ENCODE peak calls at places on chromosome 2, in nine cellular contexts. S is brain microvascular endothelial cell; K is thoracic aorta; Z is heart right ventricle; Q is A549; G is caudate nucleus; L is spleen; W is CD8-positive, alpha-beta T cell; O is tibial artery. R is an unnamed sample.

GRCh38 chr2:147937744-147938349 is 82.7 kb downstream of the ORC4 start:
- DNase-seq in L (no peak), S (no peak), K (no peak), W (no peak), Z (no peak), G (no peak), Q (no peak), O (no peak), R (no peak)

GRCh38 chr2:227862741-227863588 is 8.5 kb upstream of the DAW1 start:
- DNase-seq in G (peak), S (peak), W (no peak), L (no peak), Q (peak), K (no peak), Z (no peak), O (peak), R (no peak)

GRCh38 chr2:64157792-64158191 is 13.6 kb upstream of the PELI1 start:
- DNase-seq in L (no peak), Q (no peak), Z (no peak), W (no peak), G (no peak), K (no peak), O (no peak), S (no peak), R (no peak)

GRCh38 chr2:169513926-169514325 is 4.4 kb downstream of the KLHL41 start:
- DNase-seq in O (no peak), G (no peak), Q (no peak), L (no peak), W (no peak), S (no peak), K (no peak), Z (peak), R (no peak)

GRCh38 chr2:167049659-167050058 is 161.4 kb downstream of the XIRP2 start:
- DNase-seq in K (no peak), S (no peak), G (no peak), O (no peak), Q (no peak), W (no peak), L (no peak), Z (no peak), R (no peak)

GRCh38 chr2:137208361-137208973 is 443.1 kb downstream of the THSD7B start:
- DNase-seq in K (no peak), G (no peak), O (no peak), S (peak), L (no peak), Z (no peak), Q (no peak), W (no peak), R (no peak)

GRCh38 chr2:232310189-232310588 is 68.4 kb upstream of the ALPP start:
- DNase-seq in K (no peak), L (no peak), G (peak), Q (no peak), W (peak), Z (no peak), S (no peak), O (no peak), R (no peak)

GRCh38 chr2:140454717-140455116 is 1674.5 kb upstream of the NXPH2 start:
- DNase-seq in W (no peak), S (peak), K (peak), Q (peak), O (no peak), L (no peak), G (peak), Z (no peak), R (no peak)

GRCh38 chr2:161484061-161484460 is 68.0 kb downstream of the TBR1 start:
- DNase-seq in K (no peak), G (no peak), L (no peak), O (no peak), Q (no peak), W (no peak), Z (no peak), S (no peak), R (no peak)

GRCh38 chr2:68040078-68040477 is 22.7 kb downstream of the C1D start:
- DNase-seq in Z (no peak), L (no peak), S (no peak), K (no peak), Q (no peak), W (no peak), G (no peak), O (no peak), R (no peak)

GRCh38 chr2:120310136-120310535 is 35.8 kb upstream of the INHBB start:
- DNase-seq in G (no peak), Q (no peak), Z (no peak), W (no peak), K (no peak), O (no peak), S (no peak), L (no peak), R (no peak)

GRCh38 chr2:9002637-9003365 is 683 bp downstream of the MBOAT2 start:
- DNase-seq in Z (peak), G (no peak), W (peak), L (peak), K (no peak), S (no peak), Q (no peak), O (no peak), R (no peak)

GRCh38 chr2:14408695-14409094 is 223.8 kb upstream of the LRATD1 start:
- DNase-seq in O (no peak), S (no peak), L (no peak), Z (no peak), G (no peak), K (no peak), W (no peak), Q (no peak), R (no peak)

GRCh38 chr2:239689410-239689809 is 288.6 kb upstream of the HDAC4 start:
- DNase-seq in K (no peak), W (no peak), S (no peak), Q (no peak), G (no peak), O (no peak), Z (no peak), L (no peak), R (no peak)

GRCh38 chr2:111185496-111186022 is 64.8 kb downstream of the BCL2L11 start:
- DNase-seq in L (no peak), Q (no peak), G (no peak), S (no peak), O (no peak), W (no peak), Z (peak), K (no peak), R (no peak)

GRCh38 chr2:138185827-138186226 is 221.6 kb downstream of the HNMT start:
- DNase-seq in W (no peak), S (no peak), G (no peak), Z (no peak), K (no peak), L (no peak), Q (no peak), O (no peak), R (no peak)

GRCh38 chr2:239394346-239394945 is 6.4 kb downstream of the HDAC4 start:
- DNase-seq in Z (no peak), S (no peak), K (no peak), W (no peak), G (no peak), O (no peak), L (peak), Q (no peak), R (no peak)

GRCh38 chr2:3661149-3661660 is 3.2 kb downstream of the ALLC start:
- DNase-seq in W (no peak), K (no peak), G (no peak), L (peak), O (peak), Z (no peak), Q (no peak), S (no peak), R (no peak)

GRCh38 chr2:221948076-221948475 is 350.7 kb downstream of the PAX3 start:
- DNase-seq in L (no peak), W (no peak), K (no peak), Q (no peak), S (no peak), O (no peak), Z (no peak), G (no peak), R (no peak)
- H3K27ac ChIP-seq in L (no peak), W (no peak), K (no peak), Q (no peak), S (no peak), O (no peak), Z (no peak), G (no peak), R (no peak)

DNA sequence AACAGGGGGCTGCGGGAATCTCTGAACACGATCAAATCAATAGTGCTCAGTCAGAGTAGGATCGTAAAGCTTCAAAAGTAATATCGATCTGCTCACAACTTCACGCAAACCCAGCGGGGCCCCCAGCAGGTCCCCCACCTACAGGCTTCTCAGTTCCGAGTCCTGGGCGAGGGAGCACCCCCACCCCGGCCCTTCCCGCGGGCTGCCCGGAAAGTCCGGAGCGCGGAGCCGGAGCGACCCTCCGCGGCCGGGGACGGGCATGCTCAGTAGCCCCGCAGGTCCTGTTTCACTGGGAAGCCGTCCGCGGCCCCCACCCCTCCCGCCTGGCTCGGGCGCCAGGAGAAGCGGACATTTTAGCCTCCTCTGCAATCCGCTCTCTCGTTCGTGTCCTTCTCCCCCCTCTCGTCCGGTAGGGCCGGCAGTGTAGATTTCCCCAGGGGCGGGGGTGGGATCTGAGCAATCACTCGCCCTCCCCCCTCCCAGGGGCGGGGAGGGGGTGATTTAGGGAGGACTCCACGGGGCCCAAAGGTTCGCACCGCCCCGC is 3.3 kb upstream of the SPRED2 start:
- DNase-seq in L (peak), S (peak), W (peak), G (peak), Q (peak), O (peak), Z (peak), K (peak), R (no peak)
- H3K27ac ChIP-seq in L (peak), S (peak), W (no peak), G (peak), Q (peak), O (peak), Z (peak), K (peak), R (no peak)

DNA sequence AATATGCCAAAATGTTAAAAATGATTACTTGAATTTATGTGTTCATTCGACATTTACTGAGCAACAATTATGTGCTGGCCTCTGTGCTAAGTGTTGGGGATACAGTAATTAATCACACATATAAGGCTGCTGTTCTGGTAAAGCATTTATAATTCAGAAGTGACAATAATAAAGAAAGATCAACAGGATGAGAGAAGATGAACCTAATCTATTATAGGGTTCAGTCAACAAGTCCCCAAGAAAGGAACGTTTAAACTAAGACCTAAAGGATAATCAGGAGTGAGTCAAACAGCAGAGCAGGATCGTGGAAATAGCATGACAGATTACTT is 60.1 kb upstream of the COX7A2L start:
- DNase-seq in O (no peak), S (no peak), Q (no peak), Z (no peak), K (no peak), W (no peak), G (no peak), L (no peak), R (no peak)
- H3K27ac ChIP-seq in O (no peak), S (peak), Q (peak), Z (no peak), K (no peak), W (no peak), G (no peak), L (no peak), R (no peak)

GRCh38 chr2:84454581-84454980 is 4.5 kb downstream of the SUCLG1 start:
- DNase-seq in G (no peak), S (no peak), L (no peak), Q (no peak), W (no peak), Z (no peak), O (no peak), K (no peak), R (no peak)

GRCh38 chr2:84459028-84459943 is at the start of gene SUCLG1:
- DNase-seq in Z (peak), W (peak), S (peak), K (peak), Q (peak), O (peak), G (peak), L (peak), R (peak)

GRCh38 chr2:84458436-84459027 is 548 bp downstream of the SUCLG1 start:
- DNase-seq in O (peak), Q (no peak), K (no peak), S (peak), G (no peak), W (peak), Z (no peak), L (no peak), R (no peak)

GRCh38 chr2:84461310-84461709 is 2.2 kb upstream of the SUCLG1 start:
- DNase-seq in L (no peak), K (no peak), O (no peak), G (no peak), S (no peak), Q (no peak), Z (no peak), W (no peak), R (no peak)

GRCh38 chr2:84459944-84460429 is 907 bp upstream of the SUCLG1 start:
- DNase-seq in S (no peak), G (no peak), Z (no peak), L (no peak), Q (peak), O (no peak), W (no peak), K (no peak), R (no peak)
- H3K27ac ChIP-seq in S (no peak), G (no peak), Z (no peak), L (no peak), Q (peak), O (peak), W (no peak), K (no peak), R (no peak)